ENCODE peak calls at places on chromosome 12, in eight cellular contexts. One of them, this sample, is unnamed.

GRCh38 chr12:46388427-46388992 is 15.9 kb upstream of the SLC38A2 start:
- DNase-seq in RWPE2: no peak
- DNase-seq in bronchial epithelial cell: peak
- DNase-seq in choroid plexus epithelial cell: peak
- DNase-seq in HL-60: no peak
- DNase-seq in psoas muscle: no peak
- DNase-seq in A549: no peak
- DNase-seq in AG09309: no peak
- DNase-seq in this sample: peak

GRCh38 chr12:459430-460258 is at the start of gene B4GALNT3:
- DNase-seq in RWPE2: no peak
- DNase-seq in bronchial epithelial cell: peak
- DNase-seq in choroid plexus epithelial cell: no peak
- DNase-seq in HL-60: no peak
- DNase-seq in psoas muscle: peak
- DNase-seq in A549: peak
- DNase-seq in AG09309: no peak
- DNase-seq in this sample: peak

GRCh38 chr12:121538699-121539061 is 42.1 kb downstream of the KDM2B start:
- DNase-seq in RWPE2: no peak
- DNase-seq in bronchial epithelial cell: peak
- DNase-seq in choroid plexus epithelial cell: no peak
- DNase-seq in HL-60: no peak
- DNase-seq in psoas muscle: no peak
- DNase-seq in A549: peak
- DNase-seq in AG09309: no peak
- DNase-seq in this sample: peak

GRCh38 chr12:129486931-129487330 is 416.9 kb downstream of the TMEM132D start:
- DNase-seq in RWPE2: no peak
- DNase-seq in bronchial epithelial cell: no peak
- DNase-seq in choroid plexus epithelial cell: no peak
- DNase-seq in HL-60: no peak
- DNase-seq in psoas muscle: no peak
- DNase-seq in A549: no peak
- DNase-seq in AG09309: no peak
- DNase-seq in this sample: no peak

GRCh38 chr12:119208626-119209061 is 29.9 kb downstream of the HSPB8 start:
- DNase-seq in RWPE2: no peak
- DNase-seq in bronchial epithelial cell: peak
- DNase-seq in choroid plexus epithelial cell: peak
- DNase-seq in HL-60: no peak
- DNase-seq in psoas muscle: peak
- DNase-seq in A549: no peak
- DNase-seq in AG09309: no peak
- DNase-seq in this sample: no peak

GRCh38 chr12:116779597-116779996 is 41.5 kb downstream of the RNFT2 start:
- DNase-seq in RWPE2: no peak
- DNase-seq in bronchial epithelial cell: no peak
- DNase-seq in choroid plexus epithelial cell: no peak
- DNase-seq in HL-60: no peak
- DNase-seq in psoas muscle: no peak
- DNase-seq in A549: no peak
- DNase-seq in AG09309: no peak
- DNase-seq in this sample: no peak

GRCh38 chr12:15208140-15208539 is 13.1 kb downstream of the RERG start:
- DNase-seq in RWPE2: no peak
- DNase-seq in bronchial epithelial cell: peak
- DNase-seq in choroid plexus epithelial cell: peak
- DNase-seq in HL-60: no peak
- DNase-seq in psoas muscle: no peak
- DNase-seq in A549: no peak
- DNase-seq in AG09309: no peak
- DNase-seq in this sample: no peak

GRCh38 chr12:131461096-131461495 is 249.8 kb upstream of the SFSWAP start:
- DNase-seq in RWPE2: no peak
- DNase-seq in bronchial epithelial cell: no peak
- DNase-seq in choroid plexus epithelial cell: no peak
- DNase-seq in HL-60: no peak
- DNase-seq in psoas muscle: no peak
- DNase-seq in A549: no peak
- DNase-seq in AG09309: no peak
- DNase-seq in this sample: no peak

GRCh38 chr12:54358620-54358944 is 5.7 kb downstream of the GPR84 start:
- DNase-seq in RWPE2: no peak
- DNase-seq in bronchial epithelial cell: no peak
- DNase-seq in choroid plexus epithelial cell: no peak
- DNase-seq in HL-60: no peak
- DNase-seq in psoas muscle: no peak
- DNase-seq in A549: no peak
- DNase-seq in AG09309: no peak
- DNase-seq in this sample: no peak

GRCh38 chr12:43292699-43293098 is 259.3 kb downstream of the ADAMTS20 start:
- DNase-seq in RWPE2: no peak
- DNase-seq in bronchial epithelial cell: peak
- DNase-seq in choroid plexus epithelial cell: peak
- DNase-seq in HL-60: no peak
- DNase-seq in psoas muscle: no peak
- DNase-seq in A549: no peak
- DNase-seq in AG09309: no peak
- DNase-seq in this sample: no peak

GRCh38 chr12:3189282-3189681 is 112.1 kb downstream of the TSPAN9 start:
- DNase-seq in RWPE2: no peak
- DNase-seq in bronchial epithelial cell: no peak
- DNase-seq in choroid plexus epithelial cell: no peak
- DNase-seq in HL-60: no peak
- DNase-seq in psoas muscle: no peak
- DNase-seq in A549: no peak
- DNase-seq in AG09309: no peak
- DNase-seq in this sample: no peak

GRCh38 chr12:9114946-9115345 is 773 bp downstream of the A2M start:
- DNase-seq in RWPE2: no peak
- DNase-seq in bronchial epithelial cell: peak
- DNase-seq in choroid plexus epithelial cell: no peak
- DNase-seq in HL-60: peak
- DNase-seq in psoas muscle: no peak
- DNase-seq in A549: no peak
- DNase-seq in AG09309: no peak
- DNase-seq in this sample: no peak

GRCh38 chr12:65308001-65308400 is 29.5 kb downstream of the MSRB3 start:
- DNase-seq in RWPE2: no peak
- DNase-seq in bronchial epithelial cell: peak
- DNase-seq in choroid plexus epithelial cell: peak
- DNase-seq in HL-60: no peak
- DNase-seq in psoas muscle: no peak
- DNase-seq in A549: no peak
- DNase-seq in AG09309: no peak
- DNase-seq in this sample: no peak

GRCh38 chr12:130127527-130127908 is 34.7 kb upstream of the FZD10 start:
- DNase-seq in RWPE2: no peak
- DNase-seq in bronchial epithelial cell: no peak
- DNase-seq in choroid plexus epithelial cell: no peak
- DNase-seq in HL-60: no peak
- DNase-seq in psoas muscle: peak
- DNase-seq in A549: no peak
- DNase-seq in AG09309: no peak
- DNase-seq in this sample: no peak

GRCh38 chr12:8544295-8544694 is 3.6 kb upstream of the CLEC4E start:
- DNase-seq in RWPE2: no peak
- DNase-seq in bronchial epithelial cell: peak
- DNase-seq in choroid plexus epithelial cell: peak
- DNase-seq in HL-60: peak
- DNase-seq in psoas muscle: peak
- DNase-seq in A549: peak
- DNase-seq in AG09309: peak
- DNase-seq in this sample: peak

GRCh38 chr12:55745361-55746146 is 2.6 kb downstream of the GDF11 start:
- DNase-seq in RWPE2: no peak
- DNase-seq in bronchial epithelial cell: no peak
- DNase-seq in choroid plexus epithelial cell: peak
- DNase-seq in HL-60: no peak
- DNase-seq in psoas muscle: no peak
- DNase-seq in A549: no peak
- DNase-seq in AG09309: no peak
- DNase-seq in this sample: no peak

GRCh38 chr12:22744197-22744596 is 119.2 kb downstream of the ETNK1 start:
- DNase-seq in RWPE2: no peak
- DNase-seq in bronchial epithelial cell: no peak
- DNase-seq in choroid plexus epithelial cell: no peak
- DNase-seq in HL-60: no peak
- DNase-seq in psoas muscle: no peak
- DNase-seq in A549: no peak
- DNase-seq in AG09309: no peak
- DNase-seq in this sample: no peak

GRCh38 chr12:85834378-85834777 is 1.8 kb downstream of the RASSF9 start:
- DNase-seq in RWPE2: no peak
- DNase-seq in bronchial epithelial cell: no peak
- DNase-seq in choroid plexus epithelial cell: no peak
- DNase-seq in HL-60: no peak
- DNase-seq in psoas muscle: no peak
- DNase-seq in A549: no peak
- DNase-seq in AG09309: no peak
- DNase-seq in this sample: no peak

GRCh38 chr12:85835810-85836715 is at the start of gene RASSF9:
- DNase-seq in RWPE2: no peak
- DNase-seq in bronchial epithelial cell: peak
- DNase-seq in choroid plexus epithelial cell: peak
- DNase-seq in HL-60: no peak
- DNase-seq in psoas muscle: peak
- DNase-seq in A549: no peak
- DNase-seq in AG09309: peak
- DNase-seq in this sample: peak

GRCh38 chr12:85835417-85835809 is 796 bp downstream of the RASSF9 start:
- DNase-seq in RWPE2: no peak
- DNase-seq in bronchial epithelial cell: peak
- DNase-seq in choroid plexus epithelial cell: no peak
- DNase-seq in HL-60: no peak
- DNase-seq in psoas muscle: no peak
- DNase-seq in A549: no peak
- DNase-seq in AG09309: no peak
- DNase-seq in this sample: no peak

GRCh38 chr12:85833558-85833957 is 2.7 kb downstream of the RASSF9 start:
- DNase-seq in RWPE2: no peak
- DNase-seq in bronchial epithelial cell: no peak
- DNase-seq in choroid plexus epithelial cell: no peak
- DNase-seq in HL-60: no peak
- DNase-seq in psoas muscle: no peak
- DNase-seq in A549: no peak
- DNase-seq in AG09309: no peak
- DNase-seq in this sample: no peak

GRCh38 chr12:85836716-85837100 is 499 bp upstream of the RASSF9 start:
- DNase-seq in RWPE2: no peak
- DNase-seq in bronchial epithelial cell: no peak
- DNase-seq in choroid plexus epithelial cell: no peak
- DNase-seq in HL-60: no peak
- DNase-seq in psoas muscle: no peak
- DNase-seq in A549: no peak
- DNase-seq in AG09309: no peak
- DNase-seq in this sample: no peak
- H3K4me3 ChIP-seq in RWPE2: no peak
- H3K4me3 ChIP-seq in bronchial epithelial cell: peak
- H3K4me3 ChIP-seq in choroid plexus epithelial cell: no peak
- H3K4me3 ChIP-seq in HL-60: no peak
- H3K4me3 ChIP-seq in psoas muscle: peak
- H3K4me3 ChIP-seq in A549: peak
- H3K4me3 ChIP-seq in AG09309: peak
- H3K4me3 ChIP-seq in this sample: no peak

DNA sequence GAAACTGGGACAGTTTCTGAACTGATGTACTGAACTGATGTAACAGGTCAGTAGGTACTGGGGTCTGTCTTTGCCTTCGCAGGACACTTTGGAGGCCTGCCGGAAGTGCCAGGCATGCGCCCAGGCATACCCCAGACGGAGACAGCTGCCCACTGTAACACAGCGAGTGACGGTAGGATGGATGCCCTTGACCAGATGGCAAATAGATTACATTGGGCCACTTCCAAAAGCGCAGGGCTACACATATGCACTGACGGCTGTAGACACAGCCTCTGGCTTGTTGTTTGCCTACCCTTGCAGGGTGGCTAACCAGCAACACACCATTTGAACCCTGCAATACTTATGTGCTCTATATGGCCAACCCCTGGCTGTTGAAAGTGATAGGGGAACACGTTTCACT is 94.1 kb upstream of the TMPO start:
- DNase-seq in RWPE2: no peak
- DNase-seq in bronchial epithelial cell: no peak
- DNase-seq in choroid plexus epithelial cell: no peak
- DNase-seq in HL-60: no peak
- DNase-seq in psoas muscle: no peak
- DNase-seq in A549: no peak
- DNase-seq in AG09309: no peak
- DNase-seq in this sample: no peak
- H3K4me3 ChIP-seq in RWPE2: no peak
- H3K4me3 ChIP-seq in bronchial epithelial cell: no peak
- H3K4me3 ChIP-seq in choroid plexus epithelial cell: no peak
- H3K4me3 ChIP-seq in HL-60: no peak
- H3K4me3 ChIP-seq in psoas muscle: no peak
- H3K4me3 ChIP-seq in A549: no peak
- H3K4me3 ChIP-seq in AG09309: no peak
- H3K4me3 ChIP-seq in this sample: no peak

DNA sequence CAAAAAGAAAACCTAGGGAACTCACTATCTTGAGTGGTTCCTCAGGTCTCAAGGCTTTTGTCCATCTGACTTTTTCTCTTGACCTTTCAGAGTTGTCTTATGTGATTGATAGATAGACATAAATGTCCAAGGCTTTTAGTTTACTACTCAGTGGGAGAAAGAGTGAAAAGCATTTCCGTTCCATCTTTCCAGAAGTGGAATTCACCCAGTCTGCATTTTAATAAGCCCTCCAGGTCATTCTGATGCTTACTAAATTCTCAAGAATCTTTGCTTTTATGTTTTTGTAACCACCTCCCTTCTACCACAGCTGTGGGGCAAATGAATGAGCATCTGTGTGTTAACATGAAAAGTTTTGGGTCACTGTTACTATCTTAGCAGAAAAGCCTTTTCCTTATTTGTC is 251.5 kb downstream of the LRIG3 start:
- DNase-seq in RWPE2: no peak
- DNase-seq in bronchial epithelial cell: no peak
- DNase-seq in choroid plexus epithelial cell: peak
- DNase-seq in HL-60: no peak
- DNase-seq in psoas muscle: no peak
- DNase-seq in A549: no peak
- DNase-seq in AG09309: peak
- DNase-seq in this sample: no peak
- H3K4me3 ChIP-seq in RWPE2: no peak
- H3K4me3 ChIP-seq in bronchial epithelial cell: no peak
- H3K4me3 ChIP-seq in choroid plexus epithelial cell: no peak
- H3K4me3 ChIP-seq in HL-60: no peak
- H3K4me3 ChIP-seq in psoas muscle: no peak
- H3K4me3 ChIP-seq in A549: no peak
- H3K4me3 ChIP-seq in AG09309: no peak
- H3K4me3 ChIP-seq in this sample: no peak

DNA sequence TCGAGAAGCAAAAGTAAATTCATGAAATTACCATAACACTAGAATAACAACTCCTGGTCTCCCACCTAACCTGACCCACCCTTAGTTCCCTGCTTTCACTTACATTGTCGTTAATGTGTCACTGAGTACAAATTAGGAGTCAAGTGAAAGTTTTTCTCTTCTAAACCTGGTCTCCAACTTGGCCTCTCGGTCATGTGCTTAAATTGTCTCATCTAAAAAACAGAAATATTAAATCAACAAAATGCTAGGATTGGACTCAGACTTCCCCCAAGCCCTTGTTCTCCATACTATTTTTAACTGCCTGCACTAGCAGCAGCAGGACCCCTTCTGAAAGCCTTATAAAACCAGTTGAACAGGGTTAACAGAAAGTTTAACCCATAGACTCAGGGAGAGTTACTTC is 1.8 kb upstream of the BTG1 start:
- DNase-seq in RWPE2: no peak
- DNase-seq in bronchial epithelial cell: no peak
- DNase-seq in choroid plexus epithelial cell: no peak
- DNase-seq in HL-60: no peak
- DNase-seq in psoas muscle: no peak
- DNase-seq in A549: no peak
- DNase-seq in AG09309: no peak
- DNase-seq in this sample: peak
- H3K4me3 ChIP-seq in RWPE2: no peak
- H3K4me3 ChIP-seq in bronchial epithelial cell: peak
- H3K4me3 ChIP-seq in choroid plexus epithelial cell: no peak
- H3K4me3 ChIP-seq in HL-60: no peak
- H3K4me3 ChIP-seq in psoas muscle: peak
- H3K4me3 ChIP-seq in A549: peak
- H3K4me3 ChIP-seq in AG09309: no peak
- H3K4me3 ChIP-seq in this sample: peak

This sample was measured in GM12865.